ENCODE peak calls at places on chromosomes 12 and 14, in four cellular contexts. Q is neural crest cell, A is PC-9, L is RWPE1. V is an unnamed sample.

GRCh38 chr12:131223791-131224567 is 270.3 kb downstream of the ADGRD1 start:
- DNase-seq in Q (no peak), A (no peak), L (peak), V (peak)

GRCh38 chr12:2803635-2804380 is 8.7 kb upstream of the ITFG2 start:
- DNase-seq in Q (no peak), A (no peak), L (no peak), V (no peak)

GRCh38 chr12:103546959-103547358 is 40.1 kb upstream of the STAB2 start:
- DNase-seq in Q (no peak), A (no peak), L (no peak), V (no peak)

GRCh38 chr12:56995930-56996496 is 10.3 kb downstream of the ZBTB39 start:
- DNase-seq in Q (no peak), A (no peak), L (no peak), V (peak)

GRCh38 chr14:91869556-91869955 is 2.2 kb upstream of the TC2N start:
- DNase-seq in Q (no peak), A (no peak), L (no peak), V (no peak)

GRCh38 chr12:78210894-78211302 is 380.2 kb downstream of the NAV3 start:
- DNase-seq in Q (peak), A (no peak), L (peak), V (no peak)

GRCh38 chr14:50064993-50065392 is 51.4 kb downstream of the VCPKMT start:
- DNase-seq in Q (no peak), A (no peak), L (no peak), V (no peak)

GRCh38 chr14:21231020-21231652 is 38.1 kb downstream of the HNRNPC start:
- DNase-seq in Q (no peak), A (no peak), L (no peak), V (no peak)

GRCh38 chr12:108505121-108505520 is 10.0 kb upstream of the FICD start:
- DNase-seq in Q (no peak), A (no peak), L (no peak), V (no peak)

GRCh38 chr14:39265741-39266588 is 32.2 kb downstream of the MIA2 start:
- DNase-seq in Q (no peak), A (no peak), L (no peak), V (peak)

GRCh38 chr12:51687142-51687935 is 96.3 kb downstream of the SCN8A start:
- DNase-seq in Q (no peak), A (no peak), L (no peak), V (no peak)

GRCh38 chr12:118033902-118034301 is 17.4 kb downstream of the RFC5 start:
- DNase-seq in Q (no peak), A (no peak), L (no peak), V (no peak)

GRCh38 chr12:57072661-57073060 is 5.9 kb downstream of the NEMP1 start:
- DNase-seq in Q (no peak), A (no peak), L (no peak), V (no peak)

GRCh38 chr12:27751386-27752047 is 28.5 kb upstream of the KLHL42 start:
- DNase-seq in Q (no peak), A (peak), L (peak), V (peak)

GRCh38 chr12:9071976-9072375 is 43.7 kb downstream of the A2M start:
- DNase-seq in Q (no peak), A (no peak), L (no peak), V (no peak)